ENCODE peak calls at places on chromosomes 3 and 15, in four cellular contexts. V is epithelial cell of esophagus, Y is Peyer's patch, C is fibroblast of the aortic adventitia. U is an unnamed sample.

GRCh38 chr3:83002869-83003445 is 1241.5 kb upstream of the GBE1 start:
- DNase-seq in V (no peak), Y (no peak), C (no peak), U (no peak)

GRCh38 chr3:45034612-45035252 is 8.6 kb downstream of the CLEC3B start:
- DNase-seq in V (no peak), Y (peak; percentile 57), C (no peak), U (peak; percentile 84)

GRCh38 chr3:190701096-190701532 is 161.4 kb downstream of the GMNC start:
- DNase-seq in V (peak; percentile 81), Y (no peak), C (peak; percentile 68), U (no peak)

GRCh38 chr15:75659928-75660645 is 12.4 kb downstream of the SNX33 start:
- DNase-seq in V (no peak), Y (no peak), C (no peak), U (no peak)

GRCh38 chr3:46400000-46400734 is 6.7 kb downstream of the CCR5AS start:
- DNase-seq in V (peak; percentile 39), Y (no peak), C (peak; percentile 70), U (no peak)

GRCh38 chr3:42984701-42985100 is 5.6 kb downstream of the GASK1A start:
- DNase-seq in V (no peak), Y (no peak), C (no peak), U (no peak)

GRCh38 chr3:88824646-88825303 is 282.6 kb upstream of the EPHA3 start:
- DNase-seq in V (no peak), Y (no peak), C (no peak), U (no peak)

GRCh38 chr3:181457190-181457589 is 254.5 kb upstream of the SOX2 start:
- DNase-seq in V (no peak), Y (no peak), C (peak; percentile 22), U (no peak)

GRCh38 chr3:27360113-27361078 is 8.8 kb downstream of the NEK10 start:
- DNase-seq in V (peak; percentile 75), Y (peak; percentile 28), C (peak; percentile 37), U (no peak)

GRCh38 chr3:119291062-119291700 is 3.0 kb upstream of the ARHGAP31 start:
- DNase-seq in V (no peak), Y (no peak), C (no peak), U (no peak)

GRCh38 chr15:50943623-50944022 is 35.1 kb downstream of the AP4E1 start:
- DNase-seq in V (peak; percentile 65), Y (no peak), C (peak; percentile 25), U (no peak)

GRCh38 chr15:52785672-52786406 is 4.3 kb downstream of the ONECUT1 start:
- DNase-seq in V (no peak), Y (no peak), C (no peak), U (no peak)

GRCh38 chr3:169661567-169662214 is 1.8 kb downstream of the MECOM start:
- DNase-seq in V (peak; percentile 70), Y (no peak), C (peak; percentile 64), U (peak; percentile 80)

GRCh38 chr3:8745619-8746370 is 12.2 kb downstream of the CAV3 start:
- DNase-seq in V (no peak), Y (no peak), C (no peak), U (peak; percentile 46)

GRCh38 chr3:178352300-178353021 is 183.8 kb upstream of the KCNMB2 start:
- DNase-seq in V (peak; percentile 19), Y (no peak), C (peak; percentile 91), U (no peak)